ENCODE peak calls at places on chromosomes 6 and 20, in five cellular contexts. J is IMR-90, T is mesenchymal stem cell, A is H1, G is mesendoderm. L is an unnamed sample.

GRCh38 chr6:2990179-2990931 is 9.3 kb upstream of the NQO2 start:
- DNase-seq in J (no peak), T (peak; percentile 81), A (no peak), G (peak; percentile 89), L (peak; percentile 41)

GRCh38 chr6:117072781-117073180 is 192.6 kb upstream of the VGLL2 start:
- DNase-seq in J (no peak), T (no peak), A (peak; percentile 61), G (peak; percentile 85), L (no peak)

GRCh38 chr6:151263967-151264366 is 24.2 kb downstream of the AKAP12 start:
- DNase-seq in J (no peak), T (no peak), A (no peak), G (no peak), L (no peak)

GRCh38 chr6:83868639-83869038 is 9.2 kb downstream of the CYB5R4 start:
- DNase-seq in J (peak; percentile 77), T (peak; percentile 15), A (no peak), G (no peak), L (no peak)

GRCh38 chr6:52881996-52882841 is 27.3 kb downstream of the GSTA3 start:
- DNase-seq in J (peak; percentile 63), T (peak; percentile 80), A (peak; percentile 78), G (peak; percentile 84), L (peak; percentile 89)

GRCh38 chr6:82506526-82506925 is 142.9 kb downstream of the TPBG start:
- DNase-seq in J (no peak), T (peak; percentile 14), A (no peak), G (no peak), L (no peak)

GRCh38 chr6:3421763-3422456 is 34.9 kb downstream of the SLC22A23 start:
- DNase-seq in J (peak; percentile 62), T (peak; percentile 56), A (no peak), G (no peak), L (no peak)

GRCh38 chr6:68976260-68976659 is 341.2 kb downstream of the ADGRB3 start:
- DNase-seq in J (no peak), T (no peak), A (no peak), G (no peak), L (no peak)

GRCh38 chr20:38181207-38181693 is 16.2 kb upstream of the TGM2 start:
- DNase-seq in J (no peak), T (no peak), A (no peak), G (no peak), L (peak; percentile 85)

GRCh38 chr6:63352587-63353281 is 33.0 kb upstream of the LGSN start:
- DNase-seq in J (peak; percentile 49), T (peak; percentile 57), A (no peak), G (peak; percentile 55), L (peak; percentile 37)

GRCh38 chr6:121592261-121592935 is 157.0 kb downstream of the GJA1 start:
- DNase-seq in J (no peak), T (no peak), A (no peak), G (no peak), L (peak; percentile 66)

GRCh38 chr6:87122477-87122876 is 27.6 kb upstream of the CGA start:
- DNase-seq in J (no peak), T (no peak), A (no peak), G (no peak), L (peak; percentile 89)

GRCh38 chr6:113774122-113774835 is 82.9 kb upstream of the MARCKS start:
- DNase-seq in J (peak; percentile 73), T (peak; percentile 47), A (no peak), G (peak; percentile 19), L (no peak)

GRCh38 chr20:36542516-36543186 is 1.3 kb downstream of the MYL9 start:
- DNase-seq in J (no peak), T (no peak), A (no peak), G (no peak), L (no peak)

GRCh38 chr20:35091808-35092523 is 641 bp downstream of the TRPC4AP start:
- DNase-seq in J (peak; percentile 16), T (peak; percentile 31), A (no peak), G (peak; percentile 10), L (no peak)

GRCh38 chr6:25601797-25602679 is 50.0 kb upstream of the SCGN start:
- DNase-seq in J (peak; percentile 67), T (peak; percentile 55), A (no peak), G (peak; percentile 45), L (peak; percentile 59)

GRCh38 chr6:145151624-145152023 is 583.7 kb downstream of the EPM2A start:
- DNase-seq in J (peak; percentile 5), T (no peak), A (no peak), G (no peak), L (no peak)

GRCh38 chr6:18277181-18278006 is 13.1 kb upstream of the DEK start:
- DNase-seq in J (no peak), T (no peak), A (peak; percentile 78), G (peak; percentile 29), L (no peak)

GRCh38 chr20:50348118-50348517 is 157.5 kb downstream of the CEBPB start:
- DNase-seq in J (no peak), T (peak; percentile 46), A (no peak), G (no peak), L (no peak)

GRCh38 chr6:154157082-154157481 is 118.0 kb downstream of the OPRM1 start:
- DNase-seq in J (no peak), T (no peak), A (no peak), G (no peak), L (no peak)

GRCh38 chr6:105893741-105894140 is 192.4 kb upstream of the PRDM1 start:
- DNase-seq in J (no peak), T (no peak), A (no peak), G (no peak), L (no peak)

GRCh38 chr20:51591871-51592270 is 49.4 kb upstream of the NFATC2 start:
- DNase-seq in J (no peak), T (no peak), A (no peak), G (no peak), L (no peak)

GRCh38 chr20:49262444-49262843 is 15.4 kb downstream of the ZNFX1 start:
- DNase-seq in J (no peak), T (no peak), A (no peak), G (no peak), L (no peak)

GRCh38 chr20:32560482-32560988 is 24.6 kb downstream of the NOL4L start:
- DNase-seq in J (no peak), T (no peak), A (no peak), G (no peak), L (no peak)

GRCh38 chr20:32559753-32560380 is 25.3 kb downstream of the NOL4L start:
- DNase-seq in J (no peak), T (no peak), A (no peak), G (no peak), L (peak; percentile 18)

GRCh38 chr20:32560989-32561830 is 23.9 kb downstream of the NOL4L start:
- DNase-seq in J (no peak), T (peak; percentile 30), A (peak; percentile 62), G (no peak), L (no peak)

GRCh38 chr20:32558526-32558925 is 26.6 kb downstream of the NOL4L start:
- DNase-seq in J (peak; percentile 27), T (peak; percentile 40), A (no peak), G (no peak), L (no peak)

GRCh38 chr20:32559216-32559752 is 25.8 kb downstream of the NOL4L start:
- DNase-seq in J (no peak), T (no peak), A (no peak), G (no peak), L (no peak)
- H2BK5ac ChIP-seq in J (no peak overlapping the region), T (no peak overlapping the region), A (no peak overlapping the region), G (no peak overlapping the region), L (no peak overlapping the region)

GRCh38 chr6:149273318-149273717 is 44.2 kb upstream of the TAB2 start:
- DNase-seq in J (no peak), T (no peak), A (no peak), G (no peak), L (no peak)
- H4K8ac ChIP-seq in J (no peak overlapping the region), T (no peak overlapping the region), A (no peak overlapping the region), G (no peak overlapping the region), L (no peak overlapping the region)

DNA sequence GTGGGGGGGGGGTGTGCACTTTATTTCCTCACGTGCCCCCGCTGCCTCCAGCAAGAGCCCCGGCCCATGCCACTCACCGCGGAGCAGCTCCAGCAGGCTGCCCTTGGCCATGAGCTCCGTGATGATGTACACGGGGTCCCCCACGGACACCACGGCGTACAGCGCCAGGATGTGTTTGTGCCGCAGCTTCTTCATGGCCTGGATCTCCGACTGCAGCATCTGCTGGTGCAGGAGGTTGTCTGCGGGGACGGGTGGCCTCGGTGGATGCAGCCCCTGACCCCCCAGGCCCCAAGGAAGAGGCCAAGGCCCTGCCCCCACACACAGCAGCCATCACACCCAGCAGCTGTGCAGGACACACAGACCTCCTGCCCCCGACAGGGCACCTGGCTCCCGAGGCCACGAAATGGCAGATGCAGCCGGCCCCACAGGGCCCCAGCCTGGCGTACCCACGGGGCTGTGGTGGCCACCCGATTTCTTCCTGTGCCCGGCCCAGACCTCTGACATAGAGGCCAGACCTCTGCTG is 4.7 kb downstream of the PTK6 start:
- DNase-seq in J (no peak), T (no peak), A (no peak), G (no peak), L (no peak)
- H2BK5ac ChIP-seq in J (peak overlapping the region; percentile 20), T (no peak overlapping the region), A (no peak overlapping the region), G (no peak overlapping the region), L (no peak overlapping the region)

DNA sequence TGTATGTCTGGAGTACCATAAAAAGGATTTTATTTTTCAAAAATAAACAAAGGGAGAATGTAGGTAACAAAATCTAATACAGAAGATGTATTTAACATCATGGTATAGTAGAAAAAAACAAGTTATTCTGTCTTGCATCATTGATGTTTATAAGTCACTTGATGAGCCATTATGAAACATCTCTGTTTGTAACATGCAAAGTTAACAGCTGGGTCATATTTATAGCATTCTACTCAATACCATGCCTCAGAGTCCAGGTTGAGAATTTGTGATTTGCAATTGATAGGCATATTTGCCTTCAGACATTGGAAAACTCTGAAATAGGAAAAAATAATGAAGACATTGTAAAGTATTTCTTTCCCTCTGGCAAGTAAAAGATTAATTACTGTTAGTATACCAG is 52.3 kb upstream of the IL20RA start:
- DNase-seq in J (no peak), T (peak; percentile 6), A (no peak), G (no peak), L (no peak)
- H4K8ac ChIP-seq in J (no peak overlapping the region), T (no peak overlapping the region), A (no peak overlapping the region), G (no peak overlapping the region), L (no peak overlapping the region)

DNA sequence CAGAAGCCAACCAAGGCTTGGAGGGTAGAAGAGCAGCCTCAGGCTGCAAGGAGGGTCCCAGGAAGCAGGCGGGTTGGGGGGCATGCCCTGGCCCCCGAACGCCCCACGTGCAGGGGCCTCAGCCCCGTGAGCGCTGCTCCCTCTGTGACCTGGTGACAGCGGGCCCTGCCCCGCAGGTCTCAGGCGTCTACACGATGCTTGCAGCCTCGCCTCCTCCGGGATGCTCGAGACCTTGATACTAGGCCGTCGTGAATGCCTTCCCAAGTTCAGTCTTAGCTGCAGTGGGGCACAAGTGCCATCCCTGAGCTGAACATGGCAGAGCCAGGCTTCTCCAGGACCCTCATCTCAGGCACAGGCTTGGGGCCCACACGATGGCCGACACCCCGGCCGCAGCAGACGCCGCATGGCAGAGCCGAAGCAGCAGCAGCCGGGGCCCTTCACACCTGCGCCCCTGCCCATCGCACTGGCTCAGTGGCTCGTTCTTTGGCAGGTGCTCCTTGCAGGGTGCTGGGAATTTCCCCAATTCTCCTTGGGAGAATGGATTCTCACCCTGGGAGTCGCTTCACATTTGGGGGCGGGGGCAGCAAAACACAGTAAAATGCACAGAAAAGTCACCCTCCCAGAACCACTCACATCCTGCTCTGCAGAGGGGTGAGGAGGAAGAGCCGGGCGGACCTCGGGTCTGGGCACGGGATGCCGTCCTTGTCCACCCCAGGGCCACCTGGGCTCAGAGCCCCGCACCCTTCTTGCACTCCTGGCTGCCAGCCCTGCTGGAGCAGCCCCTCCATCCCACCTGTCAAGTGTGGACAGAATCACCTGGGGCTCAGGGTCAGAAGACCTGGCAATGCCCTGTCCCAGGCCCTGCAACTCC is 161.8 kb downstream of the DLL1 start:
- DNase-seq in J (no peak), T (no peak), A (peak; percentile 33), G (no peak), L (no peak)
- H2BK5ac ChIP-seq in J (no peak overlapping the region), T (no peak overlapping the region), A (no peak overlapping the region), G (no peak overlapping the region), L (no peak overlapping the region)

L was measured in trophoblast cell.